ENCODE peak calls at places on chromosomes 1 and 21, in nine cellular contexts. P, H, W, J, I, Z, B, Y and X are unnamed samples.

GRCh38 chr1:4273747-4274146 is 373.7 kb upstream of the C1orf174 start:
- DNase-seq in J (no peak), B (no peak), W (no peak), P (no peak), H (no peak), I (no peak), Y (no peak), Z (no peak), X (no peak)

GRCh38 chr1:24151175-24151533 is 8.2 kb upstream of the IL22RA1 start:
- DNase-seq in Z (no peak), B (peak), P (peak), Y (no peak), W (peak), I (no peak), H (no peak), J (peak), X (no peak)

GRCh38 chr21:21179619-21180336 is 181.6 kb downstream of the NCAM2 start:
- DNase-seq in Y (no peak), P (no peak), H (no peak), J (no peak), Z (no peak), B (no peak), W (no peak), I (no peak), X (no peak)

GRCh38 chr1:37620707-37621106 is 14.0 kb downstream of the RSPO1 start:
- DNase-seq in W (no peak), B (no peak), I (no peak), J (no peak), Y (no peak), Z (no peak), H (no peak), P (no peak), X (no peak)

GRCh38 chr1:228043281-228043845 is 36.6 kb downstream of the WNT3A start:
- DNase-seq in J (no peak), Y (no peak), P (no peak), I (no peak), B (peak), Z (no peak), W (no peak), H (peak), X (no peak)

GRCh38 chr1:247211339-247211738 is 39.5 kb upstream of the ZNF124 start:
- DNase-seq in H (no peak), W (no peak), P (no peak), Z (no peak), J (no peak), B (no peak), Y (no peak), I (no peak), X (no peak)

GRCh38 chr1:247218252-247218651 is 37.6 kb upstream of the VN1R5 start:
- DNase-seq in J (no peak), H (no peak), W (no peak), I (no peak), Y (no peak), B (no peak), Z (no peak), P (no peak), X (no peak)

GRCh38 chr1:34917017-34917416 is 12.4 kb downstream of the DLGAP3 start:
- DNase-seq in P (no peak), H (no peak), Y (no peak), W (no peak), Z (no peak), B (no peak), I (no peak), J (no peak), X (no peak)

GRCh38 chr1:55353709-55354620 is 138.8 kb upstream of the USP24 start:
- DNase-seq in I (no peak), Z (no peak), J (no peak), W (no peak), B (no peak), H (no peak), P (no peak), Y (no peak), X (no peak)

GRCh38 chr1:21022279-21023040 is 154.2 kb downstream of the EIF4G3 start:
- DNase-seq in J (no peak), Y (peak), H (peak), Z (peak), I (no peak), W (peak), B (peak), P (peak), X (peak)

GRCh38 chr1:226424228-226425003 is 16.5 kb upstream of the PARP1 start:
- DNase-seq in B (no peak), Z (no peak), I (no peak), J (no peak), Y (no peak), W (no peak), H (peak), P (no peak), X (no peak)

GRCh38 chr1:155226188-155226909 is 17.9 kb downstream of the MTX1 start:
- DNase-seq in I (no peak), P (no peak), W (peak), Z (no peak), H (peak), J (peak), B (peak), Y (peak), X (no peak)

GRCh38 chr1:156126043-156126700 is 11.7 kb downstream of the LMNA start:
- DNase-seq in Y (no peak), W (peak), Z (peak), P (no peak), B (peak), J (no peak), I (peak), H (peak), X (peak)

GRCh38 chr1:43238104-43238503 is 31.7 kb upstream of the TMEM125 start:
- DNase-seq in J (peak), I (no peak), Z (peak), W (peak), H (peak), Y (no peak), P (peak), B (peak), X (peak)

GRCh38 chr1:173424786-173425407 is 52.2 kb upstream of the PRDX6 start:
- DNase-seq in J (no peak), Y (no peak), B (no peak), W (no peak), P (no peak), I (no peak), Z (no peak), H (no peak), X (no peak)

GRCh38 chr1:201911827-201912571 is 23.3 kb downstream of the SHISA4 start:
- DNase-seq in P (no peak), I (no peak), W (no peak), B (no peak), Y (no peak), J (no peak), H (no peak), Z (no peak), X (no peak)

GRCh38 chr1:57966751-57967406 is 543.0 kb upstream of the DAB1 start:
- DNase-seq in J (no peak), P (no peak), W (no peak), Z (no peak), H (no peak), I (no peak), B (no peak), Y (no peak), X (no peak)

GRCh38 chr1:147603986-147604385 is 62.7 kb downstream of the BCL9 start:
- DNase-seq in Y (no peak), H (no peak), P (no peak), J (no peak), I (no peak), Z (no peak), W (no peak), B (no peak), X (no peak)

GRCh38 chr1:96400074-96400473 is 321.5 kb upstream of the PTBP2 start:
- DNase-seq in H (no peak), Z (no peak), W (no peak), Y (no peak), P (no peak), J (no peak), B (no peak), I (no peak), X (no peak)

GRCh38 chr1:44652445-44653106 is 21.7 kb downstream of the TMEM53 start:
- DNase-seq in P (peak), W (peak), Y (peak), H (peak), J (peak), B (peak), I (no peak), Z (peak), X (peak)

GRCh38 chr1:247110627-247111258 is 6.6 kb upstream of the ZNF669 start:
- DNase-seq in W (no peak), P (no peak), J (peak), H (no peak), Z (peak), I (no peak), Y (no peak), B (no peak), X (no peak)

GRCh38 chr21:36105327-36105842 is 29.5 kb upstream of the CBR3 start:
- DNase-seq in P (no peak), B (no peak), I (no peak), J (no peak), Y (no peak), H (no peak), Z (no peak), W (no peak), X (no peak)

GRCh38 chr1:80751204-80751603 is 1049.5 kb upstream of the ADGRL2 start:
- DNase-seq in I (no peak), J (no peak), W (no peak), P (no peak), Z (no peak), H (no peak), B (no peak), Y (no peak), X (no peak)

GRCh38 chr21:29718081-29718815 is 221.5 kb downstream of the GRIK1 start:
- DNase-seq in P (no peak), Z (no peak), H (no peak), J (no peak), I (no peak), B (no peak), W (no peak), Y (no peak), X (no peak)

GRCh38 chr1:87783315-87783714 is 454.6 kb downstream of the LMO4 start:
- DNase-seq in Z (no peak), H (no peak), P (no peak), J (no peak), Y (no peak), B (no peak), I (no peak), W (no peak), X (no peak)

GRCh38 chr1:25065246-25066238 is 135.5 kb upstream of the RUNX3 start:
- DNase-seq in W (no peak), I (no peak), J (peak), P (no peak), H (no peak), B (no peak), Y (no peak), Z (no peak), X (no peak)

GRCh38 chr1:169483500-169483966 is 2.2 kb downstream of the SLC19A2 start:
- DNase-seq in W (peak), J (peak), Z (peak), H (no peak), P (peak), I (no peak), Y (no peak), B (peak), X (no peak)

GRCh38 chr1:28508435-28508754 is 2.6 kb downstream of the RCC1 start:
- DNase-seq in Y (no peak), B (no peak), Z (no peak), J (no peak), P (no peak), W (no peak), H (no peak), I (no peak), X (no peak)
- TF ChIP-seq POLR2A in Y (peak), B (no peak), Z (no peak), J (no peak), P (no peak), W (no peak), H (no peak), I (no peak), X (no peak)

DNA sequence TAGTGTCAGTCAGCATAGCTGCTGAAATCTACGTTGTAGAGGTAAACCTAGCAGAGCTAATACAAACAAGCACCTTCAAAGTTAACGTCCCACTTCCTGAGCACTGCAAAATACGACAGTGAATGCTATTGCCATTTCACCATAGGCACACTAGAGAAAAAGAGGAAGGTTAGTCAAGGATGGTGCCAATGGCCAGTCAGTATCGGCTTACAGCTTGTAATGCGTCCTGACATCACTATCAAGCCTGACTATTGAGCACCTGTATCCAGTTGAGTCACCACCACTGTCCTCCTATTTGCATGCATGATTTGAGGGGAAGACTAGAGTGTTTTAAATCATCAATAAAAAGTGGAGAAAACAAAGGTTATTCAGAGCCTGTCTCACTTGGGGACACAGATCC is 34.4 kb downstream of the NUCKS1 start:
- DNase-seq in Y (no peak), Z (no peak), P (no peak), W (no peak), J (no peak), B (no peak), H (no peak), I (no peak), X (no peak)
- TF ChIP-seq POLR2A in Y (no peak), Z (no peak), P (no peak), W (no peak), J (no peak), B (no peak), H (no peak), I (no peak), X (no peak)

GRCh38 chr1:65419681-65420589 is 533 bp upstream of the LEPR start:
- DNase-seq in I (peak), Y (peak), P (peak), Z (peak), H (peak), B (peak), J (peak), W (peak), X (peak)
- TF ChIP-seq POLR2A in I (no peak), Y (no peak), P (peak), Z (peak), H (no peak), B (no peak), J (peak), W (peak), X (peak)

DNA sequence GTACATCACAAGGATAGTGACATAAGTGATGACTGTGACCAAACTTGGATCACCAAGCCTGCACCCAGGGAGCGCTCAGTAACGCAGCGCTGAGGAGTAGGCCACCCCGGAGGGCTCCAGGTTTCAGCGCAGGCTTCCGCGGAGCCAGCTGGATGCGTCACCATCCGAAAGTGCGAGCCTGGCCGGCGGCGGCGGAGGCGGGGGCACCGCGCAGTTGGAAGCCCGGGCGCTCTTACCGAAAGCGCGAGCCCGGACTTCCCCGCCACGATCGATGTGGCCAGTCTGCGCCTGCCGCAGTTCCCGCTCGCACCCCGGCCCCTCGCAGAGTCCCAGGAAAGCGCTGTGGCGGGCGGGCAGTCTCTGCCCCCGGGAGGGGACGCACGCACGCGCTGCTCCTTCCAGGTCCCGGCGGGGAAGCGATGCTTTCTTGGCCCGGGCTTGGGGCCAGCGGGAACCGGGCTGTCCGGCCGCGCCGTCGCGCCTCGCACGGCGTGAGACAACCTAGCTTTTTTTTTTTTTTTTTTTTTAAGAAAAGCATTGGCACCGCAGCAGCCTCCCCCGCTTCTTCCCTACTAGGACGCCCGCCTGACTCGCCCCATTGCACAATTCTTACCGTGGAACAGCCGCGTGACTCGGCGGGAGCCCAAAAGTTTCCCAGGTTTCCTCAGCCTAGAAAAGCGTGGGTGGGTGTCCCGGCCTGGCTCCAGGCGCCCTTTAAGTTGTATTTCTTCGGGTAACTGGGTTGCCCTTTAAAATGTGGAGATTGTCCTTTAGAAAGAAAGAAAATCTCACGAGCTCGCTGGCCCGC is 36.4 kb upstream of the JAK1 start:
- DNase-seq in B (peak), P (peak), H (peak), I (peak), J (peak), Y (peak), Z (peak), W (peak), X (peak)
- TF ChIP-seq POLR2A in B (no peak), P (peak), H (peak), I (peak), J (peak), Y (no peak), Z (peak), W (peak), X (no peak)

GRCh38 chr1:177238967-177239366 is 68.2 kb downstream of the BRINP2 start:
- DNase-seq in W (no peak), H (no peak), J (no peak), Z (no peak), B (no peak), I (no peak), Y (no peak), P (no peak), X (no peak)
- TF ChIP-seq POLR2A in W (no peak), H (no peak), J (no peak), Z (no peak), B (no peak), I (no peak), Y (no peak), P (no peak), X (no peak)

GRCh38 chr1:183027031-183027430 is 3.8 kb downstream of the LAMC1 start:
- DNase-seq in Z (no peak), Y (no peak), W (no peak), J (no peak), H (no peak), I (no peak), P (no peak), B (no peak), X (no peak)
- TF ChIP-seq POLR2A in Z (no peak), Y (no peak), W (no peak), J (no peak), H (no peak), I (no peak), P (no peak), B (no peak), X (no peak)

GRCh38 chr1:185318431-185319151 is 1.5 kb upstream of the IVNS1ABP start:
- DNase-seq in Z (no peak), J (no peak), I (no peak), H (no peak), P (no peak), B (no peak), Y (no peak), W (no peak), X (no peak)

GRCh38 chr1:185317886-185318310 is 855 bp upstream of the IVNS1ABP start:
- DNase-seq in B (peak), Z (peak), I (peak), Y (peak), J (peak), W (peak), H (peak), P (peak), X (peak)

GRCh38 chr1:185316163-185317033 is 645 bp downstream of the IVNS1ABP start:
- DNase-seq in P (peak), I (peak), Z (peak), J (peak), W (peak), H (peak), B (peak), Y (peak), X (peak)

GRCh38 chr1:185315364-185316108 is 1.5 kb downstream of the IVNS1ABP start:
- DNase-seq in J (peak), I (no peak), Z (no peak), Y (no peak), P (no peak), W (peak), H (no peak), B (peak), X (no peak)

DNA sequence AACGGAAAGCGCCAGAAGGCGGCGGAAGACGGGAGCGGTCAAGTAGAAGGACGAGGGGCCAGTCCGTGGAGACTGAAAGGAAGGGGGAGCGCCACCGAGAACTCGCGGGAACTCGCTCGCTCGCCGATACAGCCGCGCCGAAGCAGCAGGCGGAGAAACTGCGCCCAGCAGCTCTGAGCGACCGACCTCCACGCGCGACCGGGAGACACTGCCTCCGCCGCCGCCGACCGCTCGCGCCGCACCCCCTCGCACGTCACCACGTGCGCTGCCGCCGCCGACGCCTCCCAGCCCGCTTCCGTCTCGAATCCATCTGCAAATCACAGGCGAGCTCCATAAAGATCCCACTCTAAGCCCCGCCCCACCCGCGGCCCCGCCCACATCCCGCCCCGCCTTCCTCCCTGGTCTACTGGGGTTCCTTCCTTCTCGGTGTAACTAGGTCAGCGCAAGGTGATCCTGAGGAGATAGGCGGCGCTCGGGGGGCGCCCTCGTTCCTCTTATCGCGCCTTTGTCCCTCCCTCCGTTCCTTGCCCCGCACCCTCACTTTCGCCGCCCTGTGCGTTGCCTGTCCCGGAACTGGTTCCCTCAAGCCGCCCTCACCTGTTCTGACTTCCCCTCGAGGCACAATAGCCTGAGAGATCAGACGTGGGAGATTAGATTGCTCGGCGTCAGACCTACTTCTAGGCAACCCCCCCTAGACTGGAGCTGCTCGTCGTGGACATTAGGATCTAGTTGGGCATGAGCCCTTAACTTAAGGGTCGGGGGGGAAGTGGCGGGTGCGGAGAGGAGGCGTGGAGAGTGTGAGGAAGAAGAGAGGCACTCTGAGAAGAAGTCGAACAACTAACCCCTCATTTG is at the start of gene IVNS1ABP:
- DNase-seq in B (peak), W (peak), I (peak), Y (peak), Z (peak), J (peak), H (peak), P (peak), X (peak)
- TF ChIP-seq POLR2A in B (peak), W (peak), I (peak), Y (peak), Z (peak), J (peak), H (peak), P (peak), X (peak)